ENCODE peak calls at places on chromosome 10, in nine cellular contexts. G is glutamatergic neuron, F is brain microvascular endothelial cell, Y is heart right ventricle, J is foreskin keratinocyte, K is stomach, H is heart left ventricle, R is IMR-90, C is lung. S is an unnamed sample.

GRCh38 chr10:68208424-68209042 is 23.4 kb downstream of the ATOH7 start:
- DNase-seq in C (no peak), Y (no peak), R (peak; percentile 79), K (peak; percentile 72), F (peak; percentile 72), G (peak; percentile 62), H (no peak), J (no peak), S (no peak)

GRCh38 chr10:110273474-110273873 is 31.2 kb downstream of the SMNDC1 start:
- DNase-seq in J (peak; percentile 21), G (no peak), H (peak; percentile 67), F (peak; percentile 43), Y (peak; percentile 42), K (peak; percentile 74), R (peak; percentile 90), C (peak; percentile 71), S (peak; percentile 47)

GRCh38 chr10:3524086-3524960 is 260.7 kb downstream of the KLF6 start:
- DNase-seq in C (no peak), K (no peak), G (no peak), H (no peak), J (no peak), R (no peak), F (no peak), Y (no peak), S (no peak)

GRCh38 chr10:127904931-127905622 is 1.8 kb upstream of the PTPRE start:
- DNase-seq in R (no peak), H (no peak), C (peak; percentile 24), G (no peak), F (no peak), Y (no peak), J (no peak), K (no peak), S (no peak)

GRCh38 chr10:97543025-97543546 is 29.5 kb upstream of the ANKRD2 start:
- DNase-seq in Y (peak; percentile 68), J (peak; percentile 94), C (peak; percentile 74), R (peak; percentile 98), H (peak; percentile 94), F (peak; percentile 97), G (no peak), K (peak; percentile 60), S (peak; percentile 94)

GRCh38 chr10:122019414-122019975 is 30.5 kb downstream of the TACC2 start:
- DNase-seq in H (no peak), C (peak; percentile 72), J (peak; percentile 73), G (no peak), R (no peak), Y (no peak), F (no peak), K (peak; percentile 87), S (no peak)

GRCh38 chr10:102376901-102377300 is 18.6 kb upstream of the NFKB2 start:
- DNase-seq in C (no peak), Y (no peak), F (no peak), K (no peak), G (no peak), R (no peak), J (no peak), H (no peak), S (no peak)

GRCh38 chr10:119205926-119206602 is 1.3 kb upstream of the GRK5 start:
- DNase-seq in G (peak; percentile 42), R (no peak), H (peak; percentile 89), C (peak; percentile 60), K (peak; percentile 59), Y (peak; percentile 80), J (no peak), F (no peak), S (no peak)

GRCh38 chr10:112689327-112689726 is 242.3 kb downstream of the VTI1A start:
- DNase-seq in Y (peak; percentile 25), R (peak; percentile 5), C (no peak), K (no peak), G (peak; percentile 55), F (no peak), J (no peak), H (no peak), S (no peak)

GRCh38 chr10:105956550-105956949 is 1208.0 kb downstream of the SORCS1 start:
- DNase-seq in J (no peak), C (no peak), F (no peak), G (no peak), H (no peak), Y (no peak), K (no peak), R (no peak), S (no peak)

GRCh38 chr10:11325817-11326216 is 285.6 kb downstream of the USP6NL start:
- DNase-seq in Y (no peak), K (no peak), F (peak; percentile 79), J (peak; percentile 13), C (no peak), R (peak; percentile 60), H (no peak), G (no peak), S (peak; percentile 15)

GRCh38 chr10:95327367-95327766 is 36.6 kb upstream of the PDLIM1 start:
- DNase-seq in G (no peak), R (peak; percentile 66), F (peak; percentile 31), H (peak; percentile 69), Y (peak; percentile 43), K (peak; percentile 86), J (no peak), C (peak; percentile 52), S (peak; percentile 40)

GRCh38 chr10:110408203-110408871 is 89.4 kb upstream of the DUSP5 start:
- DNase-seq in C (no peak), K (no peak), Y (no peak), J (peak; percentile 79), G (no peak), H (no peak), F (no peak), R (no peak), S (peak; percentile 66)

GRCh38 chr10:65350619-65351018 is 1575.2 kb upstream of the LRRTM3 start:
- DNase-seq in Y (no peak), K (no peak), H (no peak), J (no peak), G (no peak), C (no peak), F (no peak), R (no peak), S (no peak)

GRCh38 chr10:99681553-99681952 is 22.2 kb downstream of the ENTPD7 start:
- DNase-seq in G (no peak), K (no peak), F (peak; percentile 28), Y (no peak), H (no peak), R (peak; percentile 84), J (peak; percentile 80), C (no peak), S (peak; percentile 82)

GRCh38 chr10:13707156-13707881 is 120.6 kb downstream of the PRPF18 start:
- DNase-seq in J (no peak), H (peak; percentile 93), Y (peak; percentile 80), K (peak; percentile 75), F (peak; percentile 85), C (peak; percentile 69), G (peak; percentile 54), R (peak; percentile 95), S (peak; percentile 89)

GRCh38 chr10:52028518-52028858 is 285.6 kb upstream of the DKK1 start:
- DNase-seq in F (no peak), K (no peak), H (no peak), G (no peak), R (no peak), J (no peak), Y (no peak), C (no peak), S (no peak)

GRCh38 chr10:32000937-32001336 is 55.3 kb downstream of the KIF5B start:
- DNase-seq in Y (no peak), F (peak; percentile 25), J (peak; percentile 19), K (no peak), G (no peak), H (no peak), R (peak; percentile 40), C (no peak), S (peak; percentile 57)

GRCh38 chr10:120581496-120581895 is 124.5 kb downstream of the PLPP4 start:
- DNase-seq in G (no peak), K (no peak), R (no peak), Y (no peak), J (no peak), C (no peak), H (no peak), F (no peak), S (no peak)

GRCh38 chr10:117653170-117653515 is 110.6 kb downstream of the EMX2 start:
- DNase-seq in H (no peak), F (peak; percentile 93), R (peak; percentile 60), K (no peak), J (peak; percentile 91), C (no peak), Y (no peak), G (no peak), S (peak; percentile 75)

GRCh38 chr10:59880019-59880717 is 26.2 kb downstream of the CCDC6 start:
- DNase-seq in Y (no peak), H (no peak), R (no peak), J (no peak), C (no peak), G (no peak), F (no peak), K (no peak), S (no peak)
- TF ChIP-seq CTCF in Y (no peak), H (no peak), R (no peak), J (no peak), C (no peak), G (no peak), F (no peak), K (no peak), S (no peak)

DNA sequence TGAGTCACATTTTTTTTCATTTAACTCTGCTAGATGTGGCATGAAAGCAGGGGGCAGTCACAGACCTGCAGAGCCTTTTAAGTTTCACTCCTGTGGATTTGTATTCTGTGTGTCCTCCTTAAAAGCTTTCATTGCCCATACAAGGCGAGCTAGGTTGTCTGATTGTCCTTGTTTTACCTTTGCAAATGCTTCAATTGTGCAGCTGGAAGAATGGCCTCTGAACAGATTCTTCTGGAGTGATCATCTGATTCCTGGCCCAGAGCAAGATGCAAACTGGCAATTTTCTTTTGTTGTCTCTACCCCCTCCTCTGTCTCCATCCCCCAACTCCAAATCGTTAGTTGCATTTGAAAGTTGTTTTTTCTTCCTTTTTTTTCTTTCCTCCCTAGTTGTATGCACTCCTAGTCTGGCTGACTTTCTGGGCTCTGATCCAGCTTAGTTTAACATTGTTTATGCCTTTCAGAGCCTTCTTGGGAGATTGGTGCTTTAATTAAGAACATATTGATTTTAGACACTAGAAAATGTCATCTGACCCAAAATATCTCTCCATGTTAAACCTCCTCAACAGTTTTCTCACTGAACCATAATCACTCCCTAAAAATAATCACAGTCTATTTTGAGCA is 150.2 kb downstream of the REEP3 start:
- DNase-seq in Y (no peak), G (no peak), H (no peak), R (peak; percentile 78), J (no peak), K (no peak), C (no peak), F (no peak), S (peak; percentile 54)
- TF ChIP-seq CTCF in Y (no peak), G (no peak), H (no peak), R (no peak), J (peak; percentile 30), K (no peak), C (no peak), F (no peak), S (peak; percentile 5)

GRCh38 chr10:22436526-22436892 is 91.2 kb downstream of the SPAG6 start:
- DNase-seq in G (no peak), R (no peak), K (no peak), J (no peak), F (no peak), H (no peak), C (peak; percentile 35), Y (no peak), S (no peak)
- TF ChIP-seq CTCF in G (no peak), R (no peak), K (no peak), J (no peak), F (no peak), H (no peak), C (no peak), Y (no peak), S (no peak)

GRCh38 chr10:124534821-124535601 is 73.4 kb downstream of the LHPP start:
- DNase-seq in R (no peak), F (no peak), C (no peak), G (no peak), K (no peak), H (no peak), J (no peak), Y (no peak), S (no peak)
- TF ChIP-seq CTCF in R (no peak), F (no peak), C (no peak), G (no peak), K (no peak), H (no peak), J (no peak), Y (no peak), S (no peak)